ENCODE peak calls at places on chromosome 2, in seven cellular contexts. G is neuronal stem cell; M is uterus; R is sigmoid colon; D is left ventricle myocardium inferior; A is CD8-positive, alpha-beta T cell; L is brain microvascular endothelial cell. Y is an unnamed sample. For H3K27me3, the result is how much of the 10 kb centered on the place peaks cover.

GRCh38 chr2:218465987-218466633 is 47.2 kb downstream of the VIL1 start:
- DNase-seq in D (no peak), A (no peak), L (no peak), G (no peak), M (no peak), R (no peak), Y (no peak)

GRCh38 chr2:101887328-101887727 is 104.4 kb upstream of the IL1R2 start:
- DNase-seq in D (no peak), R (no peak), G (no peak), L (no peak), M (no peak), A (no peak), Y (no peak)

GRCh38 chr2:27164960-27165763 is 16.4 kb downstream of the TCF23 start:
- DNase-seq in M (no peak), L (no peak), A (no peak), G (no peak), D (no peak), R (no peak), Y (no peak)

GRCh38 chr2:120847700-120848321 is 112.1 kb downstream of the GLI2 start:
- DNase-seq in A (no peak), L (no peak), R (peak), G (no peak), D (no peak), M (no peak), Y (peak)

GRCh38 chr2:6827516-6828298 is 38.0 kb downstream of the CMPK2 start:
- DNase-seq in R (no peak), M (no peak), G (no peak), L (no peak), A (no peak), D (no peak), Y (no peak)

GRCh38 chr2:222057249-222058073 is 241.3 kb downstream of the PAX3 start:
- DNase-seq in R (no peak), A (no peak), D (no peak), M (no peak), L (no peak), G (no peak), Y (no peak)

GRCh38 chr2:64675860-64676259 is 22.1 kb upstream of the SERTAD2 start:
- DNase-seq in A (peak), R (no peak), L (no peak), G (no peak), D (no peak), M (no peak), Y (no peak)

GRCh38 chr2:211035548-211036185 is 479.3 kb downstream of the CPS1 start:
- DNase-seq in L (peak), D (no peak), G (peak), M (no peak), A (no peak), R (no peak), Y (peak)

GRCh38 chr2:147715807-147716206 is 129.0 kb upstream of the ACVR2A start:
- DNase-seq in G (no peak), L (no peak), M (no peak), R (no peak), A (no peak), D (no peak), Y (no peak)

GRCh38 chr2:61878756-61879155 is 9.7 kb downstream of the CCT4 start:
- DNase-seq in M (no peak), R (no peak), A (no peak), G (no peak), L (no peak), D (no peak), Y (no peak)

DNA sequence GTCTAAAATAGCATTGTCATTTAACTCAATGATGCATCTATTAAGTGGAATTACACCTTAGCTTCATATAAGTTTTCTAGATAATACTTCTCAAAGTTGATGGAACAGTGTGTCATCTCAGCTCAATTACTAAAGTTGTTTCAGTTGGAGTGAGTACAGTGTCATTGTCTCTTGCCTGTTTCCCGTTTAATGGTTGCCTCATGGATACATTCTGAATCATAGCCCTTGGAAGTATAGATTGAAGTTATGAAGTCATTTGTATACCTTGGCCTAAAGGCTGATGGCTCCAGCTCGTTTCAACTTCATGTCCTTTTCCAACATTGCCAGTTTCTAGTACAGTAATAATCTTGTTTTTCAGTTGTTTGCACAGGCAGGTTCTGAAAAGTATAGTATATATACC is 130.5 kb upstream of the NOSTRIN start:
- DNase-seq in M (no peak), L (peak), A (no peak), R (no peak), G (no peak), D (no peak), Y (no peak)
- H3K27me3 ChIP-seq in M (under half), L (under half), A (under half), R (under half), G (under half), D (under half), Y (under half)

GRCh38 chr2:109079590-109079989 is 49.4 kb upstream of the SH3RF3 start:
- DNase-seq in R (no peak), M (no peak), L (no peak), A (no peak), G (no peak), D (no peak), Y (no peak)

GRCh38 chr2:109081374-109081773 is 47.6 kb upstream of the SH3RF3 start:
- DNase-seq in L (no peak), R (no peak), M (no peak), D (no peak), G (no peak), A (no peak), Y (no peak)

GRCh38 chr2:109084341-109084740 is 44.7 kb upstream of the SH3RF3 start:
- DNase-seq in A (no peak), R (no peak), L (no peak), G (no peak), D (no peak), M (no peak), Y (no peak)

GRCh38 chr2:109083771-109084170 is 45.2 kb upstream of the SH3RF3 start:
- DNase-seq in G (no peak), D (no peak), A (no peak), R (no peak), M (no peak), L (no peak), Y (no peak)

DNA sequence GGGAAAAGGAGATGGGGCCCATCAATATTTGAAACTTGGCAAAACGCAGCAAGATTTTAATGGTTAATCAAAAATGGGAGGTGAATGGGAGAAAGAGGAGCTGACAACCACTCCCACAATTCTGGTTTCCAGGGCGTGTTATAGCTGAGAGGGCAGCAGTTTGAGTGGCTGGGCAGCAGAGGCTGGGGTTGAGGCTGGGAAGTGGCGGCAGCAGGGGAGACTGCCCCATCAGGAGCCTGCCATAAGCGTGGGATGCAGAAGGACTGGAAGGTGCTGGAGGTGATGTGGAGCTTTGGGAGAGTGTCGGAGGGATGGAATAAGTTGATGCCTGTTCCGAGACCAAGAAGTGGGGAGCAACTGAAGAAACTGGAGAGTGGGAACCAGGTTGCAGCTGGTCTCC is 48.9 kb upstream of the SH3RF3 start:
- DNase-seq in M (no peak), G (no peak), R (no peak), D (no peak), L (no peak), A (no peak), Y (no peak)
- H3K27me3 ChIP-seq in M (under half), G (under half), R (under half), D (under half), L (under half), A (under half), Y (under half)

DNA sequence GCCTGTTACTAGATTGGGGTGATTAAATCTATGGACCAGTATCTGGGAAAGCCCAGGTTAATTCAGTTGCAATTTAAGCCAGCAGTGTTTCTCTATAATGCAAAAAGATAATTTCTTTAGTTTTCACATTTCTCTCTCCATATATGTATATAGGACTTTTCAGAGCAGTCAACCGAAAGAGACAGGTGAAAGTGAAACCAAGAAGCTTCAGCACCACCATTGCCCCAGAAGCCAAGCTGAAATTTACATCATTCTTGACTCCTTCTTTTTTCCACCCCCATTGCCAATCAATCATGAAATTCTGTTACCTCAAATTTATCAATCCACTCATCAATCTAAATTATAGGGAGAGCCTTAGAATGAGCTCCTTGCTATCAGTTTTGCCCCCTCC is 2.8 kb upstream of the LRP2 start:
- DNase-seq in D (no peak), G (no peak), M (no peak), A (no peak), R (no peak), L (no peak), Y (no peak)
- H3K27me3 ChIP-seq in D (under half), G (under half), M (under half), A (under half), R (under half), L (under half), Y (under half)

GRCh38 chr2:45510701-45511420 is 100.2 kb downstream of the SRBD1 start:
- DNase-seq in D (no peak), G (no peak), R (no peak), A (no peak), L (no peak), M (no peak), Y (no peak)
- H3K27me3 ChIP-seq in D (under half), G (under half), R (under half), A (under half), L (under half), M (under half), Y (under half)

DNA sequence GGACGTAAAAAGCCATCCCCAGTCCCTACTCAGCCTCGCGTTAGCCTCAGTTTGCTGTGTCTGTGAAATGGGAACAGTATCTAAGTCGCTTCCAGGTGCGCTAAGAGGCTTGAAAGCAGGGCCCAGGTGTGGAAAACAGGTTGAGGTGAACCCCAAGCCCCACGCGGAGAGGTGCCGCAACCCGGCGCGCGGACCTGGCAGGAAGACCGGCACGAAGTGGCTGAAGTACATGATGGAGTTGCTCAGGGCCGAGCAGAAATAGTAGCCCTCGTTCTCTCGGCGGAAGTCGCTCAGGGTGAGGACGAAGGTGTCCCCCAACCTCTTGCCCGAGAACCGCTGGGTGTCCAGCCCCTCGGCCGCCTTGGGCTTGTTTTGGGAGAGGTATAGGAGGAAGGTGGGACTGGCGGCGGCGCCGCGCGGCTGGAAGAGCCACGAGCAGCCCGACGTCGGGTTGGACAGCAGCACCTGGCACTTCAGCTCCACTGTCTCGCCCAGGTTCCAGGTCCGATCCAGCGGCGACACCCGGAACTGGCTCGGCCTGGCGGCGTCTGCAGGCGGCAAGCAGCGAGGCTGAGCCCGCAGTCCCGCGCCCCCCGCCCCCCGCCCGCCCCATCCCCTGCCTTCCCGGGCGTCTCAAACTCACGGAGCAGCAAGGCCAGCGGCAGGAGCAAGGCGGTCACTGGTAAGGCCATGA is 432 bp downstream of the CD8A start:
- DNase-seq in G (no peak), R (no peak), A (peak), M (no peak), L (no peak), D (no peak), Y (no peak)
- H3K27me3 ChIP-seq in G (half or more), R (half or more), A (under half), M (under half), L (half or more), D (half or more), Y (under half)